ENCODE peak calls at places on chromosomes 1 and 21, in five cellular contexts. E, K, S, R and Y are unnamed samples.

GRCh38 chr21:16082038-16082816 is 352.4 kb downstream of the USP25 start:
- DNase-seq in K (no peak), E (no peak), R (no peak), S (no peak), Y (no peak)

GRCh38 chr1:50347933-50348332 is 75.3 kb downstream of the DMRTA2 start:
- DNase-seq in R (no peak), S (no peak), E (no peak), K (no peak), Y (no peak)

GRCh38 chr1:240027059-240027462 is 64.6 kb upstream of the FMN2 start:
- DNase-seq in R (peak), K (no peak), E (no peak), S (no peak), Y (peak)

GRCh38 chr1:44423706-44424546 is 18.9 kb downstream of the RNF220 start:
- DNase-seq in K (no peak), S (peak), R (peak), E (no peak), Y (peak)

GRCh38 chr1:228903573-228904122 is 168.4 kb downstream of the RHOU start:
- DNase-seq in E (no peak), S (no peak), R (no peak), K (no peak), Y (no peak)

GRCh38 chr1:173868266-173869107 is at the start of gene ZBTB37:
- DNase-seq in E (peak), S (no peak), R (peak), K (peak), Y (peak)

GRCh38 chr1:168636642-168637111 is 60.3 kb downstream of the XCL1 start:
- DNase-seq in R (no peak), E (no peak), K (no peak), S (no peak), Y (no peak)

GRCh38 chr1:113684153-113684541 is 75.1 kb downstream of the PHTF1 start:
- DNase-seq in K (no peak), S (peak), R (no peak), E (no peak), Y (peak)

GRCh38 chr1:224897501-224897900 is 32.0 kb upstream of the DNAH14 start:
- DNase-seq in E (no peak), R (no peak), K (no peak), S (no peak), Y (no peak)

GRCh38 chr21:41167348-41168342 is at the start of gene BACE2:
- DNase-seq in R (peak), E (no peak), S (peak), K (peak), Y (peak)

GRCh38 chr1:118973536-118974160 is 14.5 kb downstream of the TBX15 start:
- DNase-seq in S (no peak), E (no peak), K (no peak), R (no peak), Y (no peak)

GRCh38 chr21:31555741-31556191 is 103.7 kb upstream of the SOD1 start:
- DNase-seq in R (no peak), E (no peak), K (no peak), S (no peak), Y (no peak)

GRCh38 chr1:172637522-172637921 is 21.4 kb upstream of the FASLG start:
- DNase-seq in R (no peak), E (no peak), K (no peak), S (peak), Y (no peak)

GRCh38 chr1:180229483-180230415 is at the start of gene LHX4:
- DNase-seq in E (no peak), R (no peak), K (no peak), S (no peak), Y (no peak)

GRCh38 chr1:229184066-229184465 is 86.8 kb upstream of the RAB4A start:
- DNase-seq in E (no peak), S (no peak), K (no peak), R (no peak), Y (no peak)

GRCh38 chr1:235152235-235152634 is 8.8 kb downstream of the RBM34 start:
- DNase-seq in K (no peak), S (no peak), R (no peak), E (no peak), Y (no peak)

GRCh38 chr21:15718709-15719108 is 11.1 kb upstream of the USP25 start:
- DNase-seq in R (no peak), E (no peak), S (no peak), K (no peak), Y (no peak)

GRCh38 chr1:24983006-24983680 is 53.1 kb upstream of the RUNX3 start:
- DNase-seq in K (no peak), E (no peak), S (no peak), R (no peak), Y (no peak)

GRCh38 chr1:35603468-35603867 is 30.4 kb downstream of the TFAP2E start:
- DNase-seq in R (no peak), S (no peak), E (no peak), K (no peak), Y (no peak)

GRCh38 chr1:40130892-40131291 is 30.3 kb upstream of the RLF start:
- DNase-seq in S (no peak), K (no peak), E (no peak), R (no peak), Y (no peak)

GRCh38 chr1:173295391-173295790 is 88.3 kb upstream of the TNFSF4 start:
- DNase-seq in E (no peak), K (no peak), S (no peak), R (no peak), Y (no peak)

GRCh38 chr1:192726820-192727504 is 81.9 kb upstream of the RGS2 start:
- DNase-seq in R (no peak), E (no peak), S (no peak), K (no peak), Y (no peak)

GRCh38 chr1:19682257-19682656 is 17.6 kb downstream of the HTR6 start:
- DNase-seq in R (no peak), K (no peak), E (no peak), S (peak), Y (no peak)

GRCh38 chr1:201791775-201792166 is 37.2 kb upstream of the IPO9 start:
- DNase-seq in K (no peak), R (no peak), S (no peak), E (no peak), Y (no peak)

GRCh38 chr1:180234369-180235076 is 4.5 kb downstream of the LHX4 start:
- DNase-seq in R (no peak), K (no peak), E (no peak), S (no peak), Y (peak)

GRCh38 chr1:103170608-103171007 is 62.3 kb upstream of the COL11A1 start:
- DNase-seq in K (no peak), S (no peak), R (no peak), E (no peak), Y (no peak)

GRCh38 chr1:41547336-41547735 is 62.9 kb upstream of the EDN2 start:
- DNase-seq in K (no peak), S (no peak), R (no peak), E (no peak), Y (no peak)

GRCh38 chr1:27575861-27576331 is 28.0 kb downstream of the AHDC1 start:
- DNase-seq in S (no peak), K (no peak), R (peak), E (no peak), Y (peak)